ENCODE peak calls at places on chromosome 2, in nine cellular contexts. T is right lobe of liver, G is K562, X is heart left ventricle, A is fibroblast of lung, O is kidney, Z is tibial nerve, Y is HCT116, V is endothelial cell of umbilical vein. L is an unnamed sample.
A peak's percentile ranks its signal among the peaks of the same experiment; 100 is the strongest.

GRCh38 chr2:62340981-62341624 is 145.2 kb downstream of the B3GNT2 start:
- DNase-seq in Y (no peak), T (peak; percentile 57), Z (no peak), A (no peak), V (no peak), X (peak; percentile 33), G (no peak), O (peak; percentile 77), L (no peak)

GRCh38 chr2:127624321-127625145 is 21.4 kb upstream of the GPR17 start:
- DNase-seq in A (no peak), T (no peak), X (peak; percentile 8), Z (no peak), Y (no peak), G (no peak), O (no peak), V (no peak), L (no peak)

GRCh38 chr2:170498559-170498958 is 216.6 kb upstream of the SP5 start:
- DNase-seq in G (no peak), X (no peak), Y (no peak), A (no peak), V (no peak), Z (no peak), O (no peak), T (no peak), L (no peak)

GRCh38 chr2:98233941-98234340 is 112.3 kb upstream of the CNGA3 start:
- DNase-seq in X (no peak), A (no peak), T (no peak), V (no peak), Y (no peak), Z (no peak), G (no peak), O (no peak), L (no peak)

GRCh38 chr2:220811115-220811514 is 761.0 kb downstream of the EPHA4 start:
- DNase-seq in Y (no peak), G (no peak), A (no peak), O (no peak), X (no peak), T (no peak), V (no peak), Z (no peak), L (no peak)

GRCh38 chr2:221342388-221342787 is 229.7 kb downstream of the EPHA4 start:
- DNase-seq in Z (no peak), T (no peak), Y (no peak), A (no peak), X (no peak), V (no peak), G (no peak), O (no peak), L (no peak)

GRCh38 chr2:207330912-207331311 is 165.2 kb upstream of the KLF7 start:
- DNase-seq in X (no peak), O (peak; percentile 58), A (peak; percentile 96), V (peak; percentile 93), Y (peak; percentile 94), T (no peak), G (no peak), Z (peak; percentile 29), L (no peak)

GRCh38 chr2:229715895-229716507 is 1.6 kb upstream of the DNER start:
- DNase-seq in Z (no peak), Y (peak; percentile 64), X (no peak), T (no peak), V (peak; percentile 10), A (peak; percentile 29), G (no peak), O (no peak), L (no peak)

GRCh38 chr2:113211226-113212105 is 37.7 kb downstream of the PSD4 start:
- DNase-seq in A (peak; percentile 88), V (no peak), T (no peak), X (no peak), Z (peak; percentile 36), G (no peak), O (no peak), Y (peak; percentile 23), L (peak; percentile 41)

GRCh38 chr2:197108758-197109157 is 182.3 kb upstream of the PGAP1 start:
- DNase-seq in V (no peak), Y (no peak), T (peak; percentile 83), G (no peak), O (peak; percentile 88), X (peak; percentile 81), Z (peak; percentile 76), A (peak; percentile 86), L (peak; percentile 70)

GRCh38 chr2:233867993-233868532 is at the start of gene MSL3B:
- DNase-seq in X (no peak), V (peak; percentile 70), T (peak; percentile 34), Z (no peak), O (peak; percentile 59), Y (peak; percentile 46), A (peak; percentile 66), G (peak; percentile 76), L (no peak)

GRCh38 chr2:109630441-109631425 is 16.6 kb downstream of the SOWAHC start:
- DNase-seq in Z (no peak), V (no peak), X (no peak), T (peak; percentile 34), Y (no peak), O (no peak), G (no peak), A (no peak), L (no peak)

GRCh38 chr2:102366406-102367112 is 11.0 kb downstream of the IL18R1 start:
- DNase-seq in X (no peak), O (no peak), T (no peak), Y (no peak), G (no peak), A (no peak), Z (no peak), V (no peak), L (no peak)

GRCh38 chr2:953975-954686 is 3.5 kb downstream of the SNTG2 start:
- DNase-seq in T (no peak), G (no peak), O (no peak), A (peak; percentile 38), Y (no peak), X (no peak), V (no peak), Z (no peak), L (no peak)

GRCh38 chr2:18924905-18925691 is 335.7 kb upstream of the NT5C1B start:
- DNase-seq in Z (no peak), V (no peak), T (no peak), X (no peak), G (no peak), A (peak; percentile 82), O (no peak), Y (no peak), L (no peak)
- TF ChIP-seq CTCF in Z (no peak), V (no peak), T (no peak), X (no peak), G (no peak), A (no peak), O (no peak), Y (no peak), L (no peak)

GRCh38 chr2:223222397-223222796 is 170.4 kb downstream of the KCNE4 start:
- DNase-seq in A (no peak), X (no peak), O (no peak), V (peak; percentile 88), Z (no peak), Y (no peak), G (no peak), T (no peak), L (no peak)
- H3K4me3 ChIP-seq in A (no peak overlapping the region), X (no peak overlapping the region), O (no peak overlapping the region), V (no peak overlapping the region), Z (no peak overlapping the region), Y (no peak overlapping the region), G (no peak overlapping the region), T (no peak overlapping the region), L (no peak overlapping the region)

GRCh38 chr2:67570626-67571025 is 173.5 kb downstream of the ETAA1 start:
- DNase-seq in Z (no peak), V (no peak), G (no peak), T (no peak), X (no peak), O (no peak), Y (no peak), A (no peak), L (no peak)
- H3K4me1 ChIP-seq in Z (no peaks in the 10 kb centered on the region), V (peaks cover 14% of the 10 kb centered on the region), G (no peaks in the 10 kb centered on the region), T (no peaks in the 10 kb centered on the region), X (peaks cover 5% of the 10 kb centered on the region), O (no peaks in the 10 kb centered on the region), Y (no peaks in the 10 kb centered on the region), A (peaks cover 7% of the 10 kb centered on the region), L (peaks cover 7% of the 10 kb centered on the region)

GRCh38 chr2:15832310-15832709 is 108.0 kb upstream of the MYCN start:
- DNase-seq in A (no peak), X (no peak), T (no peak), O (no peak), V (no peak), Y (no peak), Z (no peak), G (no peak), L (no peak)

GRCh38 chr2:15832849-15833680 is 107.3 kb upstream of the MYCN start:
- DNase-seq in V (no peak), T (no peak), Y (no peak), Z (no peak), G (no peak), A (no peak), X (no peak), O (no peak), L (no peak)

GRCh38 chr2:15831150-15831549 is 109.2 kb upstream of the MYCN start:
- DNase-seq in X (no peak), T (no peak), G (no peak), A (no peak), Y (no peak), O (no peak), V (no peak), Z (no peak), L (no peak)

GRCh38 chr2:15834381-15835031 is 105.8 kb upstream of the MYCN start:
- DNase-seq in G (no peak), V (no peak), X (no peak), Z (no peak), T (no peak), O (no peak), Y (no peak), A (no peak), L (no peak)

GRCh38 chr2:15833731-15834130 is 106.6 kb upstream of the MYCN start:
- DNase-seq in A (no peak), T (no peak), X (no peak), O (no peak), V (no peak), G (no peak), Z (no peak), Y (no peak), L (no peak)
- TF ChIP-seq CTCF in A (no peak), T (no peak), X (no peak), O (no peak), V (no peak), G (no peak), Z (no peak), Y (no peak), L (no peak)

DNA sequence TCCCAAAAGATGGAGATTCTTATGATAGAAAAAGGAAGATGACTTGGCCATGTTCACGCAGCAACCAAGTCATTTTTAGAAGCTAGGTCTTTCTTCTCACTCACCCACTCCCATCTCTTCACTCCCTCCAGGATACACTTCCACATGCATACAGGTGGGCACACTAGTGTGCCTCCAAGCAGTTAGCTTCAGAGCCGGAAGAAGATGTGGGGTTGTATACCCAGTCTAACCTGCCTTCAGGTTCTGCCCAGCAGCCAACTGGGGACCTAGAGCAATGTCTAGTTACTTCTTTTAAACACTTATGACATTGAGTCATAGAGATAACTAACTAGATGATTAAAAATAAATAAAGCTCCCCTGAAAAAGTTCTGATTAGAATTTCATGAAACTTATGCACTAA is 21.8 kb upstream of the TANK start:
- DNase-seq in T (no peak), O (no peak), A (no peak), V (peak; percentile 30), Y (no peak), Z (no peak), G (no peak), X (no peak), L (no peak)
- H3K4me3 ChIP-seq in T (no peak overlapping the region), O (no peak overlapping the region), A (no peak overlapping the region), V (peak overlapping the region; percentile 34), Y (no peak overlapping the region), Z (no peak overlapping the region), G (no peak overlapping the region), X (peak overlapping the region; percentile 8), L (no peak overlapping the region)

GRCh38 chr2:95311821-95312542 is 14.8 kb downstream of the KCNIP3 start:
- DNase-seq in Y (no peak), Z (no peak), A (no peak), G (no peak), X (no peak), O (peak; percentile 60), V (no peak), T (no peak), L (no peak)
- H3K4me1 ChIP-seq in Y (peaks cover 10% of the 10 kb centered on the region), Z (no peaks in the 10 kb centered on the region), A (peaks cover 2% of the 10 kb centered on the region), G (peaks cover 5% of the 10 kb centered on the region), X (no peaks in the 10 kb centered on the region), O (no peaks in the 10 kb centered on the region), V (no peaks in the 10 kb centered on the region), T (no peaks in the 10 kb centered on the region), L (peaks cover 21% of the 10 kb centered on the region)